ENCODE peak calls at places on chromosomes 13 and 19, in eight cellular contexts. One of them, this sample, is unnamed.

GRCh38 chr13:107554355-107554905 is 660.9 kb downstream of the LIG4 start:
- DNase-seq in smooth muscle cell of the brain vasculature: no peak
- DNase-seq in breast epithelium: no peak
- DNase-seq in choroid plexus epithelial cell: no peak
- DNase-seq in Right ventricle myocardium superior: no peak
- DNase-seq in fibroblast of the aortic adventitia: no peak
- DNase-seq in stimulated activated CD4-positive, alpha-beta T cell treated with anti-CD3 and anti-CD28 coated beads, Interleukin-1b, Interleukin-23, amount 100 ng/mL, for 24 hours: no peak
- DNase-seq in NCI-H1048: no peak
- DNase-seq in this sample: no peak

GRCh38 chr19:3357731-3358391 is 8.5 kb upstream of the NFIC start:
- DNase-seq in smooth muscle cell of the brain vasculature: no peak
- DNase-seq in breast epithelium: no peak
- DNase-seq in choroid plexus epithelial cell: no peak
- DNase-seq in Right ventricle myocardium superior: no peak
- DNase-seq in fibroblast of the aortic adventitia: no peak
- DNase-seq in stimulated activated CD4-positive, alpha-beta T cell treated with anti-CD3 and anti-CD28 coated beads, Interleukin-1b, Interleukin-23, amount 100 ng/mL, for 24 hours: no peak
- DNase-seq in NCI-H1048: no peak
- DNase-seq in this sample: no peak

GRCh38 chr19:801030-801860 is 4.0 kb downstream of the PTBP1 start:
- DNase-seq in smooth muscle cell of the brain vasculature: no peak
- DNase-seq in breast epithelium: no peak
- DNase-seq in choroid plexus epithelial cell: no peak
- DNase-seq in Right ventricle myocardium superior: peak; percentile 90
- DNase-seq in fibroblast of the aortic adventitia: peak; percentile 55
- DNase-seq in stimulated activated CD4-positive, alpha-beta T cell treated with anti-CD3 and anti-CD28 coated beads, Interleukin-1b, Interleukin-23, amount 100 ng/mL, for 24 hours: no peak
- DNase-seq in NCI-H1048: no peak
- DNase-seq in this sample: no peak

GRCh38 chr13:99969368-99969933 is 2.1 kb downstream of the ZIC5 start:
- DNase-seq in smooth muscle cell of the brain vasculature: no peak
- DNase-seq in breast epithelium: no peak
- DNase-seq in choroid plexus epithelial cell: no peak
- DNase-seq in Right ventricle myocardium superior: no peak
- DNase-seq in fibroblast of the aortic adventitia: no peak
- DNase-seq in stimulated activated CD4-positive, alpha-beta T cell treated with anti-CD3 and anti-CD28 coated beads, Interleukin-1b, Interleukin-23, amount 100 ng/mL, for 24 hours: no peak
- DNase-seq in NCI-H1048: no peak
- DNase-seq in this sample: peak; percentile 29

GRCh38 chr13:91346848-91347211 is 657 bp upstream of the MIR17HG start:
- DNase-seq in smooth muscle cell of the brain vasculature: no peak
- DNase-seq in breast epithelium: no peak
- DNase-seq in choroid plexus epithelial cell: peak; percentile 27
- DNase-seq in Right ventricle myocardium superior: no peak
- DNase-seq in fibroblast of the aortic adventitia: no peak
- DNase-seq in stimulated activated CD4-positive, alpha-beta T cell treated with anti-CD3 and anti-CD28 coated beads, Interleukin-1b, Interleukin-23, amount 100 ng/mL, for 24 hours: no peak
- DNase-seq in NCI-H1048: no peak
- DNase-seq in this sample: peak; percentile 41

GRCh38 chr13:53920916-53921315 is 892.3 kb downstream of the OLFM4 start:
- DNase-seq in smooth muscle cell of the brain vasculature: no peak
- DNase-seq in breast epithelium: no peak
- DNase-seq in choroid plexus epithelial cell: no peak
- DNase-seq in Right ventricle myocardium superior: no peak
- DNase-seq in fibroblast of the aortic adventitia: no peak
- DNase-seq in stimulated activated CD4-positive, alpha-beta T cell treated with anti-CD3 and anti-CD28 coated beads, Interleukin-1b, Interleukin-23, amount 100 ng/mL, for 24 hours: no peak
- DNase-seq in NCI-H1048: no peak
- DNase-seq in this sample: no peak

GRCh38 chr13:27868639-27869435 is 51.0 kb upstream of the PDX1 start:
- DNase-seq in smooth muscle cell of the brain vasculature: no peak
- DNase-seq in breast epithelium: no peak
- DNase-seq in choroid plexus epithelial cell: peak; percentile 36
- DNase-seq in Right ventricle myocardium superior: no peak
- DNase-seq in fibroblast of the aortic adventitia: peak; percentile 32
- DNase-seq in stimulated activated CD4-positive, alpha-beta T cell treated with anti-CD3 and anti-CD28 coated beads, Interleukin-1b, Interleukin-23, amount 100 ng/mL, for 24 hours: no peak
- DNase-seq in NCI-H1048: no peak
- DNase-seq in this sample: no peak

GRCh38 chr19:1015782-1016646 is 4.9 kb downstream of the TMEM259 start:
- DNase-seq in smooth muscle cell of the brain vasculature: no peak
- DNase-seq in breast epithelium: no peak
- DNase-seq in choroid plexus epithelial cell: no peak
- DNase-seq in Right ventricle myocardium superior: no peak
- DNase-seq in fibroblast of the aortic adventitia: no peak
- DNase-seq in stimulated activated CD4-positive, alpha-beta T cell treated with anti-CD3 and anti-CD28 coated beads, Interleukin-1b, Interleukin-23, amount 100 ng/mL, for 24 hours: no peak
- DNase-seq in NCI-H1048: no peak
- DNase-seq in this sample: no peak

GRCh38 chr13:20616059-20616797 is 49.3 kb downstream of the IFT88 start:
- DNase-seq in smooth muscle cell of the brain vasculature: peak; percentile 35
- DNase-seq in breast epithelium: no peak
- DNase-seq in choroid plexus epithelial cell: peak; percentile 87
- DNase-seq in Right ventricle myocardium superior: no peak
- DNase-seq in fibroblast of the aortic adventitia: peak; percentile 75
- DNase-seq in stimulated activated CD4-positive, alpha-beta T cell treated with anti-CD3 and anti-CD28 coated beads, Interleukin-1b, Interleukin-23, amount 100 ng/mL, for 24 hours: no peak
- DNase-seq in NCI-H1048: no peak
- DNase-seq in this sample: no peak

GRCh38 chr19:35868172-35868822 is at the start of gene APLP1:
- DNase-seq in smooth muscle cell of the brain vasculature: no peak
- DNase-seq in breast epithelium: peak; percentile 61
- DNase-seq in choroid plexus epithelial cell: no peak
- DNase-seq in Right ventricle myocardium superior: peak; percentile 84
- DNase-seq in fibroblast of the aortic adventitia: peak; percentile 58
- DNase-seq in stimulated activated CD4-positive, alpha-beta T cell treated with anti-CD3 and anti-CD28 coated beads, Interleukin-1b, Interleukin-23, amount 100 ng/mL, for 24 hours: peak; percentile 75
- DNase-seq in NCI-H1048: no peak
- DNase-seq in this sample: peak; percentile 59

GRCh38 chr19:30931307-30931706 is 417.9 kb downstream of the TSHZ3 start:
- DNase-seq in smooth muscle cell of the brain vasculature: no peak
- DNase-seq in breast epithelium: no peak
- DNase-seq in choroid plexus epithelial cell: no peak
- DNase-seq in Right ventricle myocardium superior: no peak
- DNase-seq in fibroblast of the aortic adventitia: no peak
- DNase-seq in stimulated activated CD4-positive, alpha-beta T cell treated with anti-CD3 and anti-CD28 coated beads, Interleukin-1b, Interleukin-23, amount 100 ng/mL, for 24 hours: no peak
- DNase-seq in NCI-H1048: no peak
- DNase-seq in this sample: no peak

GRCh38 chr13:47545206-47545605 is 455.9 kb downstream of the SUCLA2 start:
- DNase-seq in smooth muscle cell of the brain vasculature: no peak
- DNase-seq in breast epithelium: no peak
- DNase-seq in choroid plexus epithelial cell: no peak
- DNase-seq in Right ventricle myocardium superior: no peak
- DNase-seq in fibroblast of the aortic adventitia: peak; percentile 4
- DNase-seq in stimulated activated CD4-positive, alpha-beta T cell treated with anti-CD3 and anti-CD28 coated beads, Interleukin-1b, Interleukin-23, amount 100 ng/mL, for 24 hours: no peak
- DNase-seq in NCI-H1048: no peak
- DNase-seq in this sample: no peak

GRCh38 chr13:106382569-106382968 is 152.9 kb downstream of the EFNB2 start:
- DNase-seq in smooth muscle cell of the brain vasculature: no peak
- DNase-seq in breast epithelium: no peak
- DNase-seq in choroid plexus epithelial cell: no peak
- DNase-seq in Right ventricle myocardium superior: no peak
- DNase-seq in fibroblast of the aortic adventitia: no peak
- DNase-seq in stimulated activated CD4-positive, alpha-beta T cell treated with anti-CD3 and anti-CD28 coated beads, Interleukin-1b, Interleukin-23, amount 100 ng/mL, for 24 hours: no peak
- DNase-seq in NCI-H1048: no peak
- DNase-seq in this sample: no peak

GRCh38 chr19:27971071-27971470 is 1241.9 kb downstream of the UQCRFS1 start:
- DNase-seq in smooth muscle cell of the brain vasculature: no peak
- DNase-seq in breast epithelium: no peak
- DNase-seq in choroid plexus epithelial cell: peak; percentile 14
- DNase-seq in Right ventricle myocardium superior: no peak
- DNase-seq in fibroblast of the aortic adventitia: peak; percentile 28
- DNase-seq in stimulated activated CD4-positive, alpha-beta T cell treated with anti-CD3 and anti-CD28 coated beads, Interleukin-1b, Interleukin-23, amount 100 ng/mL, for 24 hours: no peak
- DNase-seq in NCI-H1048: no peak
- DNase-seq in this sample: no peak

GRCh38 chr13:111597041-111598017 is 276.9 kb downstream of the TEX29 start:
- DNase-seq in smooth muscle cell of the brain vasculature: no peak
- DNase-seq in breast epithelium: no peak
- DNase-seq in choroid plexus epithelial cell: no peak
- DNase-seq in Right ventricle myocardium superior: no peak
- DNase-seq in fibroblast of the aortic adventitia: no peak
- DNase-seq in stimulated activated CD4-positive, alpha-beta T cell treated with anti-CD3 and anti-CD28 coated beads, Interleukin-1b, Interleukin-23, amount 100 ng/mL, for 24 hours: no peak
- DNase-seq in NCI-H1048: no peak
- DNase-seq in this sample: no peak

GRCh38 chr19:48746738-48747575 is at the start of gene IZUMO1:
- DNase-seq in smooth muscle cell of the brain vasculature: peak; percentile 81
- DNase-seq in breast epithelium: no peak
- DNase-seq in choroid plexus epithelial cell: peak; percentile 92
- DNase-seq in Right ventricle myocardium superior: peak; percentile 90
- DNase-seq in fibroblast of the aortic adventitia: peak; percentile 87
- DNase-seq in stimulated activated CD4-positive, alpha-beta T cell treated with anti-CD3 and anti-CD28 coated beads, Interleukin-1b, Interleukin-23, amount 100 ng/mL, for 24 hours: peak; percentile 41
- DNase-seq in NCI-H1048: no peak
- DNase-seq in this sample: no peak

GRCh38 chr13:100100115-100100879 is 11.4 kb downstream of the PCCA start:
- DNase-seq in smooth muscle cell of the brain vasculature: no peak
- DNase-seq in breast epithelium: no peak
- DNase-seq in choroid plexus epithelial cell: peak; percentile 95
- DNase-seq in Right ventricle myocardium superior: no peak
- DNase-seq in fibroblast of the aortic adventitia: peak; percentile 88
- DNase-seq in stimulated activated CD4-positive, alpha-beta T cell treated with anti-CD3 and anti-CD28 coated beads, Interleukin-1b, Interleukin-23, amount 100 ng/mL, for 24 hours: no peak
- DNase-seq in NCI-H1048: no peak
- DNase-seq in this sample: peak; percentile 52

GRCh38 chr13:38348890-38349289 is 761 bp upstream of the UFM1 start:
- DNase-seq in smooth muscle cell of the brain vasculature: peak; percentile 3
- DNase-seq in breast epithelium: no peak
- DNase-seq in choroid plexus epithelial cell: peak; percentile 40
- DNase-seq in Right ventricle myocardium superior: no peak
- DNase-seq in fibroblast of the aortic adventitia: peak; percentile 33
- DNase-seq in stimulated activated CD4-positive, alpha-beta T cell treated with anti-CD3 and anti-CD28 coated beads, Interleukin-1b, Interleukin-23, amount 100 ng/mL, for 24 hours: peak; percentile 1
- DNase-seq in NCI-H1048: no peak
- DNase-seq in this sample: no peak

GRCh38 chr19:31553112-31553843 is 204.0 kb upstream of the TSHZ3 start:
- DNase-seq in smooth muscle cell of the brain vasculature: no peak
- DNase-seq in breast epithelium: no peak
- DNase-seq in choroid plexus epithelial cell: no peak
- DNase-seq in Right ventricle myocardium superior: no peak
- DNase-seq in fibroblast of the aortic adventitia: no peak
- DNase-seq in stimulated activated CD4-positive, alpha-beta T cell treated with anti-CD3 and anti-CD28 coated beads, Interleukin-1b, Interleukin-23, amount 100 ng/mL, for 24 hours: no peak
- DNase-seq in NCI-H1048: no peak
- DNase-seq in this sample: no peak

GRCh38 chr13:77034883-77035282 is 7.9 kb upstream of the FBXL3 start:
- DNase-seq in smooth muscle cell of the brain vasculature: no peak
- DNase-seq in breast epithelium: no peak
- DNase-seq in choroid plexus epithelial cell: peak; percentile 54
- DNase-seq in Right ventricle myocardium superior: no peak
- DNase-seq in fibroblast of the aortic adventitia: peak; percentile 47
- DNase-seq in stimulated activated CD4-positive, alpha-beta T cell treated with anti-CD3 and anti-CD28 coated beads, Interleukin-1b, Interleukin-23, amount 100 ng/mL, for 24 hours: no peak
- DNase-seq in NCI-H1048: no peak
- DNase-seq in this sample: no peak

GRCh38 chr19:17450264-17451075 is 2.0 kb upstream of the TMEM221 start:
- DNase-seq in smooth muscle cell of the brain vasculature: no peak
- DNase-seq in breast epithelium: no peak
- DNase-seq in choroid plexus epithelial cell: no peak
- DNase-seq in Right ventricle myocardium superior: no peak
- DNase-seq in fibroblast of the aortic adventitia: no peak
- DNase-seq in stimulated activated CD4-positive, alpha-beta T cell treated with anti-CD3 and anti-CD28 coated beads, Interleukin-1b, Interleukin-23, amount 100 ng/mL, for 24 hours: peak; percentile 56
- DNase-seq in NCI-H1048: no peak
- DNase-seq in this sample: no peak

GRCh38 chr19:44653977-44654784 is 10.5 kb downstream of the PVR start:
- DNase-seq in smooth muscle cell of the brain vasculature: no peak
- DNase-seq in breast epithelium: peak; percentile 78
- DNase-seq in choroid plexus epithelial cell: peak; percentile 63
- DNase-seq in Right ventricle myocardium superior: peak; percentile 81
- DNase-seq in fibroblast of the aortic adventitia: peak; percentile 57
- DNase-seq in stimulated activated CD4-positive, alpha-beta T cell treated with anti-CD3 and anti-CD28 coated beads, Interleukin-1b, Interleukin-23, amount 100 ng/mL, for 24 hours: peak; percentile 59
- DNase-seq in NCI-H1048: no peak
- DNase-seq in this sample: peak; percentile 76